ENCODE peak calls at places on chromosomes 5 and 9, in four cellular contexts. Z is stomach, E is Panc1, B is hepatocyte. L is an unnamed sample.

GRCh38 chr9:93963969-93964368 is 8.8 kb upstream of the BARX1 start:
- DNase-seq in Z (peak; percentile 19), E (no peak), B (no peak), L (no peak)

GRCh38 chr5:57166250-57166649 is 7.6 kb upstream of the GPBP1 start:
- DNase-seq in Z (no peak), E (no peak), B (no peak), L (no peak)

GRCh38 chr5:98499892-98500291 is 273.6 kb upstream of the RGMB start:
- DNase-seq in Z (no peak), E (no peak), B (no peak), L (no peak)

GRCh38 chr9:116149844-116150243 is 3.7 kb upstream of the PAPPA start:
- DNase-seq in Z (peak; percentile 49), E (no peak), B (peak; percentile 61), L (no peak)

GRCh38 chr9:122821278-122821952 is 7.0 kb downstream of the PDCL start:
- DNase-seq in Z (no peak), E (no peak), B (no peak), L (no peak)

GRCh38 chr9:128115187-128116103 is 12.1 kb downstream of the PTGES2 start:
- DNase-seq in Z (peak; percentile 94), E (no peak), B (peak; percentile 94), L (peak; percentile 71)

GRCh38 chr5:111927191-111927590 is 170.2 kb upstream of the NREP start:
- DNase-seq in Z (no peak), E (no peak), B (no peak), L (no peak)

GRCh38 chr9:33125441-33125840 is 41.7 kb downstream of the B4GALT1 start:
- DNase-seq in Z (no peak), E (no peak), B (no peak), L (no peak)

GRCh38 chr5:132221781-132222648 is 5.6 kb downstream of the P4HA2 start:
- DNase-seq in Z (no peak), E (no peak), B (peak; percentile 65), L (no peak)

GRCh38 chr5:112174959-112175594 is 244.0 kb downstream of the EPB41L4A start:
- DNase-seq in Z (no peak), E (no peak), B (peak; percentile 75), L (no peak)

GRCh38 chr5:142827934-142828576 is 57.9 kb downstream of the ARHGAP26 start:
- DNase-seq in Z (no peak), E (no peak), B (no peak), L (no peak)

GRCh38 chr5:141692533-141692888 is 10.5 kb upstream of the ARAP3 start:
- DNase-seq in Z (no peak), E (no peak), B (no peak), L (no peak)

GRCh38 chr5:98581416-98581999 is 192.0 kb upstream of the RGMB start:
- DNase-seq in Z (no peak), E (no peak), B (no peak), L (no peak)

GRCh38 chr5:15650266-15650665 is 150.3 kb downstream of the FBXL7 start:
- DNase-seq in Z (no peak), E (no peak), B (no peak), L (no peak)

GRCh38 chr5:1037123-1037670 is 28.6 kb downstream of the NKD2 start:
- DNase-seq in Z (no peak), E (no peak), B (no peak), L (no peak)

GRCh38 chr5:107265268-107265667 is 405.5 kb downstream of the EFNA5 start:
- DNase-seq in Z (no peak), E (no peak), B (no peak), L (no peak)

GRCh38 chr5:115424446-115424845 is 120.1 kb downstream of the FEM1C start:
- DNase-seq in Z (no peak), E (no peak), B (no peak), L (no peak)

GRCh38 chr5:68845121-68845520 is 248.7 kb upstream of the SLC30A5 start:
- DNase-seq in Z (no peak), E (no peak), B (no peak), L (no peak)

GRCh38 chr9:93669116-93669957 is 93.0 kb downstream of the PHF2 start:
- DNase-seq in Z (peak; percentile 21), E (no peak), B (no peak), L (no peak)

GRCh38 chr5:43190755-43191603 is 1.0 kb upstream of the NIM1K start:
- DNase-seq in Z (no peak), E (no peak), B (peak; percentile 33), L (no peak)

GRCh38 chr5:65861830-65862241 is 64.5 kb upstream of the ERBIN start:
- DNase-seq in Z (no peak), E (no peak), B (no peak), L (no peak)

GRCh38 chr9:89999176-89999533 is 394.3 kb downstream of the GADD45G start:
- DNase-seq in Z (peak; percentile 89), E (no peak), B (no peak), L (no peak)

GRCh38 chr5:61357745-61358144 is 25.7 kb downstream of the ZSWIM6 start:
- DNase-seq in Z (no peak), E (no peak), B (no peak), L (no peak)

GRCh38 chr5:152372875-152373274 is 32.2 kb downstream of the NMUR2 start:
- DNase-seq in Z (no peak), E (no peak), B (no peak), L (no peak)

GRCh38 chr9:125258160-125258559 is 3.5 kb upstream of the GAPVD1 start:
- DNase-seq in Z (no peak), E (no peak), B (no peak), L (no peak)

GRCh38 chr5:127907907-127908306 is 175.7 kb upstream of the SLC12A2 start:
- DNase-seq in Z (no peak), E (no peak), B (no peak), L (no peak)

GRCh38 chr5:61277190-61277589 is 54.9 kb upstream of the ZSWIM6 start:
- DNase-seq in Z (no peak), E (no peak), B (no peak), L (peak; percentile 26)

GRCh38 chr9:72309366-72310133 is 55.5 kb downstream of the ZFAND5 start:
- DNase-seq in Z (no peak), E (no peak), B (peak; percentile 30), L (no peak)

GRCh38 chr5:147554285-147554817 is 44.5 kb upstream of the DPYSL3 start:
- DNase-seq in Z (no peak), E (no peak), B (peak; percentile 70), L (no peak)

DNA sequence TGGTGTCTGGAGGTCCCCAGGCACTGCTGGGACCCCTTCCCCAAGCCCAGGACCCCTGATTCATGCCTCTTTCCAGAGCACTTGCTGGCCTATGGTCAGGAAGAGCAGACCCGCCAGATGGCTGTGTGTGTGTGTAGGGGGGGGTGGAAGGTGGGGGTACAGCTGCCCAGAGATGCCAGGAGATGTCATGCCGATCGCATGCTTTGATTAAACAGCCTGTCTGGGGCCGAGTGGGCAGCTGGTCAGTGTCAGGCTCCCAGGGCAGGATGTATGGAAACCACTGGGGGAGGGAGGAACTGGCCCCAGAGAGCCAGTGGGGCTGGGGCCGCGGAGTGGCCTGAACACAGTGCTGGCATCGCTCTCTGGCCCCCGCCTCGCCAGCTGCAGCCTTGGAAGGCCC is 23.7 kb downstream of the RXRA start:
- DNase-seq in Z (no peak), E (no peak), B (no peak), L (no peak)
- TF ChIP-seq CTCF in Z (no peak), E (no peak), B (no peak), L (no peak)

DNA sequence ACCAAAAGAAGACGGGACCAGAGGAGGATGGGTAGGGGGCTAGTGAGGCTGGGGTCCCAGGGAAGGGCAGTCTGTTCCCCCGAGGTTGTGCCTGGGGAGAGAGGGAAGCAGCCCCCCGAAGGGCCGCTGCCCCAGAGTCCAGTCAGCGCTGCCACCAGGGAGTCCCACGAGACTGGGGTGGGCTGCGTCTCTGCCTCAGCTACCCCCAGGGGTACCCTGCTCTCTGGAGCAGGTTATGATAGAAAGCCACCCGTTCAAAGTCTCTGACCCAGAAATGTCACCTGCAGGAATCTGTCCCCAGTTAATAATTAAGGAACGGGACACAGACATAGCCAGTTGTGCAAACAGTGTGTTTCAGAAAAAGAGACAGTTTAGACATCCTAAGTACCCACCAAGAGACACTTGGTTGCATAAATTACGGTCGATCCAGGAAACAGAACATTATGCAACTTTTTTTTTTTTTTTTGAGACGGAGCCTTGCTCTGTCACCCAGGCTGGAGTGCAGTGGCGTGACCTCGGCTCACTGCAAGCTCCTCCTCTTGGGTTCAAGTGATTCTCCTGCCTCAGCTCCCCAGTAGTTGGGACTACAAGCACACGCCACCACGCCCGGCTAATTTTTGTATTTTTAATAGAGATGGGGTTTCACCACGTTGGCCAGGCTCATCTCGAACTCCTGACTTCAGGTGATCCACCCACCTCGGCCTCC is 10.7 kb upstream of the AGPAT2 start:
- DNase-seq in Z (no peak), E (no peak), B (peak; percentile 66), L (no peak)
- H3K4me3 ChIP-seq in Z (no peak overlapping the region), E (no peak overlapping the region), B (no peak overlapping the region), L (no peak overlapping the region)

DNA sequence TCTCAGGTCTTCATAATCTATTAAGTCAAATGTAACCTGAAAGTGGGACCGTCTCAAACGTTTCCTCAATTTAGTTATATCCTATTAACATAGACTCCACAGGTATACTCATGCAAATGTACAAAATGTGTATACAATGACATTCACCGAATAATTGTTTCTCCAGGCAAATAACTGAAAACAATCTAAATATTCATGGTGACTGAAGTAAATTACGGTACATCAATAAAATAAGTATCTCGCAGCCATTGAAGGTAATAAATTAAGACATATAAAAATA is 482 bp downstream of the IARS1 start:
- DNase-seq in Z (no peak), E (no peak), B (no peak), L (no peak)
- H3K36me3 ChIP-seq in Z (peaks cover 29% of the 10 kb centered on the region), E (peaks cover 26% of the 10 kb centered on the region), B (no peaks in the 10 kb centered on the region), L (peaks cover 4% of the 10 kb centered on the region)

DNA sequence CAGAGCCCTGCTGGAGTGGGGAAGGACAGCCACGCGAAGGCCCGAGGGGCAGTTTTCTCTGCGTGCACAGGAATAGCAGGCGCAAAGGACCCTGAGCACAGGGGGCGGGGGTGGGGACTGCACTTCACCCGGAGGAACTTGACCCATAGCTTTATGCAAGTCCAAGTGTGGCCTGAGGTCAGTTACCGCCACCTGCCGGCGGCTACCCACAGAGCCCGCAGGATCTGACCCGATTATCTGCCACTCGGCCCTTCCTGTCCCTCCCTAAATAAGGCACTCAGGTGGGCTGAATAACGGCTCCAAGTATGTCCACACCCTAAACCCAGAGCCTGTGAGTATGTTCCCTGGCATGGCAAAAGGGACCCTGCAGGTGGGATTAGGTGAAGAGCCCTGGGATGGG is 65.4 kb upstream of the FCN1 start:
- DNase-seq in Z (peak; percentile 30), E (peak; percentile 2), B (no peak), L (no peak)
- TF ChIP-seq CTCF in Z (no peak), E (no peak), B (peak; percentile 28), L (peak; percentile 65)

GRCh38 chr5:149166128-149166527 is 24.8 kb downstream of the ABLIM3 start:
- DNase-seq in Z (no peak), E (no peak), B (no peak), L (no peak)
- H3K4me3 ChIP-seq in Z (no peak overlapping the region), E (no peak overlapping the region), B (no peak overlapping the region), L (no peak overlapping the region)

DNA sequence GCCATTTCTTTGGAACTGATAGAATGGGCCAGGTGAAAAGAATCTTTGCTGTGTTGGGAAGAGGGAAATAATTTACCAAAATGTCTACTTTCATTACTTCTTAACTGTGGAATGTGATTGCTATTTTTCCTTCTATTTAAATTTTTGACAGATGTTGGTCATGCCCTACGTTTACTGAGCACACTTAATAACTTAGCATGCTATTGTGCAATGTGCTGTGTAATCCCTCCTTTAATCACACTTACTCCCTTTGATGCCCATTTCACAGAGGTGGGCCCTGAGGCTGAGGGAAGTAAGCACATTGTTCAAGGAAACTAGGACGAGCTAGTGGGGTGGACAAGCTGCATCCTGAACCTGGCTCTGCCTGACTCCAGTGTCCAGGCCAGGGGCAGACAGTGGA is 47.8 kb upstream of the INSYN2B start:
- DNase-seq in Z (no peak), E (no peak), B (no peak), L (no peak)
- H3K36me3 ChIP-seq in Z (peaks cover 6% of the 10 kb centered on the region), E (no peaks in the 10 kb centered on the region), B (no peaks in the 10 kb centered on the region), L (peaks cover 10% of the 10 kb centered on the region)

L was measured in GM06990.